ENCODE peak calls at places on chromosomes 13 and 19, in four cellular contexts. J is fibroblast of lung, V is RPMI7951, C is GM18507. R is an unnamed sample.

GRCh38 chr19:6270822-6271221 is 9.0 kb downstream of the MLLT1 start:
- DNase-seq in J (no peak), V (no peak), C (no peak), R (no peak)

GRCh38 chr13:27411393-27411792 is 13.0 kb upstream of the GTF3A start:
- DNase-seq in J (no peak), V (no peak), C (no peak), R (no peak)

GRCh38 chr19:31285744-31286143 is 63.5 kb downstream of the TSHZ3 start:
- DNase-seq in J (peak; percentile 50), V (peak; percentile 86), C (no peak), R (peak; percentile 13)

GRCh38 chr13:33032037-33032625 is 15.9 kb downstream of the KL start:
- DNase-seq in J (no peak), V (peak; percentile 24), C (no peak), R (no peak)

GRCh38 chr19:8321760-8322637 is 703 bp downstream of the RPS28 start:
- DNase-seq in J (no peak), V (no peak), C (no peak), R (no peak)

GRCh38 chr13:95533545-95534135 is 18.9 kb upstream of the CLDN10 start:
- DNase-seq in J (no peak), V (no peak), C (no peak), R (peak; percentile 44)

GRCh38 chr13:112136095-112136494 is 69.1 kb downstream of the SOX1 start:
- DNase-seq in J (no peak), V (no peak), C (no peak), R (no peak)

GRCh38 chr19:10884273-10884672 is 12.9 kb downstream of the CARM1 start:
- DNase-seq in J (peak; percentile 58), V (peak; percentile 32), C (no peak), R (no peak)

GRCh38 chr19:41537789-41538188 is 38.2 kb upstream of the CEACAM21 start:
- DNase-seq in J (no peak), V (peak; percentile 33), C (no peak), R (no peak)

GRCh38 chr19:19627716-19628498 is at the start of gene LPAR2:
- DNase-seq in J (peak; percentile 10), V (no peak), C (peak; percentile 87), R (peak; percentile 86)

GRCh38 chr13:99153219-99153618 is 47.4 kb upstream of the UBAC2 start:
- DNase-seq in J (peak; percentile 62), V (peak; percentile 61), C (no peak), R (no peak)

GRCh38 chr13:27966641-27967202 is 2.4 kb downstream of the CDX2 start:
- DNase-seq in J (no peak), V (no peak), C (no peak), R (peak; percentile 51)

GRCh38 chr19:18416778-18417249 is 2.4 kb upstream of the SSBP4 start:
- DNase-seq in J (peak; percentile 83), V (peak; percentile 90), C (no peak), R (peak; percentile 92)

GRCh38 chr13:77516342-77516789 is 19.1 kb upstream of the SCEL start:
- DNase-seq in J (peak; percentile 75), V (no peak), C (no peak), R (no peak)

GRCh38 chr19:10552596-10553053 is 8.9 kb downstream of the ATG4D start:
- DNase-seq in J (peak; percentile 19), V (no peak), C (no peak), R (no peak)

GRCh38 chr19:39563408-39563807 is 23.4 kb upstream of the EID2 start:
- DNase-seq in J (peak; percentile 70), V (peak; percentile 73), C (no peak), R (no peak)

GRCh38 chr19:3784607-3785463 is 1.3 kb downstream of the MATK start:
- DNase-seq in J (no peak), V (no peak), C (no peak), R (peak; percentile 2)

GRCh38 chr13:45527699-45528462 is 63.1 kb downstream of the COG3 start:
- DNase-seq in J (peak; percentile 15), V (no peak), C (no peak), R (no peak)